ENCODE peak calls at places on chromosomes 7 and 10, in seven cellular contexts. One of them, this sample, is unnamed. For H3K9me2, the result is how much of the 10 kb centered on the place peaks cover.

GRCh38 chr10:63146503-63146902 is 13.4 kb downstream of the NRBF2 start:
- DNase-seq in PC-3: no peak
- DNase-seq in OCI-LY7: no peak
- DNase-seq in GM23338: no peak
- DNase-seq in SK-N-SH: no peak
- DNase-seq in MM.1S: no peak
- DNase-seq in HCT116: no peak
- DNase-seq in this sample: no peak

GRCh38 chr10:127612-128432 is 7.4 kb upstream of the ZMYND11 start:
- DNase-seq in PC-3: no peak
- DNase-seq in OCI-LY7: peak
- DNase-seq in GM23338: no peak
- DNase-seq in SK-N-SH: no peak
- DNase-seq in MM.1S: no peak
- DNase-seq in HCT116: no peak
- DNase-seq in this sample: no peak

GRCh38 chr7:76155938-76156337 is 45.8 kb upstream of the SRRM3 start:
- DNase-seq in PC-3: no peak
- DNase-seq in OCI-LY7: no peak
- DNase-seq in GM23338: no peak
- DNase-seq in SK-N-SH: no peak
- DNase-seq in MM.1S: no peak
- DNase-seq in HCT116: no peak
- DNase-seq in this sample: peak

GRCh38 chr10:52410916-52411315 is 96.8 kb downstream of the DKK1 start:
- DNase-seq in PC-3: no peak
- DNase-seq in OCI-LY7: no peak
- DNase-seq in GM23338: no peak
- DNase-seq in SK-N-SH: no peak
- DNase-seq in MM.1S: no peak
- DNase-seq in HCT116: no peak
- DNase-seq in this sample: no peak

GRCh38 chr7:1804310-1804709 is 134.2 kb downstream of the ELFN1 start:
- DNase-seq in PC-3: no peak
- DNase-seq in OCI-LY7: no peak
- DNase-seq in GM23338: no peak
- DNase-seq in SK-N-SH: no peak
- DNase-seq in MM.1S: no peak
- DNase-seq in HCT116: no peak
- DNase-seq in this sample: no peak

GRCh38 chr7:47149971-47150370 is 431.9 kb downstream of the TNS3 start:
- DNase-seq in PC-3: no peak
- DNase-seq in OCI-LY7: peak
- DNase-seq in GM23338: no peak
- DNase-seq in SK-N-SH: no peak
- DNase-seq in MM.1S: no peak
- DNase-seq in HCT116: no peak
- DNase-seq in this sample: no peak

GRCh38 chr7:30451539-30452277 is 26.9 kb downstream of the NOD1 start:
- DNase-seq in PC-3: no peak
- DNase-seq in OCI-LY7: no peak
- DNase-seq in GM23338: no peak
- DNase-seq in SK-N-SH: no peak
- DNase-seq in MM.1S: no peak
- DNase-seq in HCT116: no peak
- DNase-seq in this sample: no peak

GRCh38 chr7:98221611-98222532 is 10.6 kb downstream of the BHLHA15 start:
- DNase-seq in PC-3: no peak
- DNase-seq in OCI-LY7: no peak
- DNase-seq in GM23338: no peak
- DNase-seq in SK-N-SH: no peak
- DNase-seq in MM.1S: no peak
- DNase-seq in HCT116: no peak
- DNase-seq in this sample: no peak

GRCh38 chr10:115355162-115355760 is 262.1 kb downstream of the ATRNL1 start:
- DNase-seq in PC-3: peak
- DNase-seq in OCI-LY7: peak
- DNase-seq in GM23338: peak
- DNase-seq in SK-N-SH: peak
- DNase-seq in MM.1S: peak
- DNase-seq in HCT116: peak
- DNase-seq in this sample: peak

GRCh38 chr7:1043552-1044188 is 676 bp upstream of the GPR146 start:
- DNase-seq in PC-3: peak
- DNase-seq in OCI-LY7: no peak
- DNase-seq in GM23338: no peak
- DNase-seq in SK-N-SH: no peak
- DNase-seq in MM.1S: no peak
- DNase-seq in HCT116: no peak
- DNase-seq in this sample: no peak

GRCh38 chr10:89086801-89087513 is 96.4 kb downstream of the FAS start:
- DNase-seq in PC-3: no peak
- DNase-seq in OCI-LY7: peak
- DNase-seq in GM23338: peak
- DNase-seq in SK-N-SH: no peak
- DNase-seq in MM.1S: no peak
- DNase-seq in HCT116: no peak
- DNase-seq in this sample: peak

GRCh38 chr7:67137464-67137863 is 140.8 kb downstream of the TYW1 start:
- DNase-seq in PC-3: peak
- DNase-seq in OCI-LY7: no peak
- DNase-seq in GM23338: no peak
- DNase-seq in SK-N-SH: no peak
- DNase-seq in MM.1S: no peak
- DNase-seq in HCT116: no peak
- DNase-seq in this sample: peak

GRCh38 chr10:120732067-120732466 is 119.1 kb upstream of the WDR11 start:
- DNase-seq in PC-3: peak
- DNase-seq in OCI-LY7: no peak
- DNase-seq in GM23338: no peak
- DNase-seq in SK-N-SH: no peak
- DNase-seq in MM.1S: no peak
- DNase-seq in HCT116: peak
- DNase-seq in this sample: peak

GRCh38 chr10:95831515-95831914 is 75.6 kb downstream of the ENTPD1 start:
- DNase-seq in PC-3: no peak
- DNase-seq in OCI-LY7: no peak
- DNase-seq in GM23338: no peak
- DNase-seq in SK-N-SH: no peak
- DNase-seq in MM.1S: no peak
- DNase-seq in HCT116: no peak
- DNase-seq in this sample: no peak

GRCh38 chr10:123997486-123998196 is 95.8 kb downstream of the CHST15 start:
- DNase-seq in PC-3: peak
- DNase-seq in OCI-LY7: no peak
- DNase-seq in GM23338: no peak
- DNase-seq in SK-N-SH: peak
- DNase-seq in MM.1S: peak
- DNase-seq in HCT116: no peak
- DNase-seq in this sample: peak

GRCh38 chr7:28157311-28157710 is 23.3 kb downstream of the JAZF1 start:
- DNase-seq in PC-3: no peak
- DNase-seq in OCI-LY7: no peak
- DNase-seq in GM23338: no peak
- DNase-seq in SK-N-SH: no peak
- DNase-seq in MM.1S: no peak
- DNase-seq in HCT116: no peak
- DNase-seq in this sample: peak

GRCh38 chr10:45308707-45309106 is 6.7 kb downstream of the OR13A1 start:
- DNase-seq in PC-3: peak
- DNase-seq in OCI-LY7: peak
- DNase-seq in GM23338: peak
- DNase-seq in SK-N-SH: no peak
- DNase-seq in MM.1S: peak
- DNase-seq in HCT116: peak
- DNase-seq in this sample: no peak

GRCh38 chr7:116571037-116571436 is 46.2 kb downstream of the CAV1 start:
- DNase-seq in PC-3: peak
- DNase-seq in OCI-LY7: no peak
- DNase-seq in GM23338: no peak
- DNase-seq in SK-N-SH: no peak
- DNase-seq in MM.1S: no peak
- DNase-seq in HCT116: no peak
- DNase-seq in this sample: peak

GRCh38 chr10:21814866-21815265 is 188.7 kb downstream of the DNAJC1 start:
- DNase-seq in PC-3: no peak
- DNase-seq in OCI-LY7: no peak
- DNase-seq in GM23338: no peak
- DNase-seq in SK-N-SH: no peak
- DNase-seq in MM.1S: no peak
- DNase-seq in HCT116: no peak
- DNase-seq in this sample: no peak

GRCh38 chr10:21810582-21811244 is 192.8 kb downstream of the DNAJC1 start:
- DNase-seq in PC-3: no peak
- DNase-seq in OCI-LY7: no peak
- DNase-seq in GM23338: peak
- DNase-seq in SK-N-SH: no peak
- DNase-seq in MM.1S: no peak
- DNase-seq in HCT116: no peak
- DNase-seq in this sample: no peak

GRCh38 chr10:21808525-21808924 is 195.0 kb downstream of the DNAJC1 start:
- DNase-seq in PC-3: no peak
- DNase-seq in OCI-LY7: no peak
- DNase-seq in GM23338: peak
- DNase-seq in SK-N-SH: no peak
- DNase-seq in MM.1S: no peak
- DNase-seq in HCT116: no peak
- DNase-seq in this sample: no peak

GRCh38 chr10:21813944-21814343 is 189.6 kb downstream of the DNAJC1 start:
- DNase-seq in PC-3: no peak
- DNase-seq in OCI-LY7: peak
- DNase-seq in GM23338: no peak
- DNase-seq in SK-N-SH: no peak
- DNase-seq in MM.1S: no peak
- DNase-seq in HCT116: no peak
- DNase-seq in this sample: no peak

GRCh38 chr10:21811245-21811585 is 192.3 kb downstream of the DNAJC1 start:
- DNase-seq in PC-3: no peak
- DNase-seq in OCI-LY7: no peak
- DNase-seq in GM23338: no peak
- DNase-seq in SK-N-SH: no peak
- DNase-seq in MM.1S: no peak
- DNase-seq in HCT116: no peak
- DNase-seq in this sample: no peak
- H3K4me2 ChIP-seq in PC-3: no peak
- H3K4me2 ChIP-seq in OCI-LY7: no peak
- H3K4me2 ChIP-seq in GM23338: no peak
- H3K4me2 ChIP-seq in SK-N-SH: no peak
- H3K4me2 ChIP-seq in MM.1S: no peak
- H3K4me2 ChIP-seq in HCT116: no peak
- H3K4me2 ChIP-seq in this sample: no peak

GRCh38 chr7:158527902-158528502 is 59.6 kb downstream of the PTPRN2 start:
- DNase-seq in PC-3: no peak
- DNase-seq in OCI-LY7: no peak
- DNase-seq in GM23338: no peak
- DNase-seq in SK-N-SH: no peak
- DNase-seq in MM.1S: no peak
- DNase-seq in HCT116: no peak
- DNase-seq in this sample: no peak
- H3K9me2 ChIP-seq in PC-3: under half
- H3K9me2 ChIP-seq in OCI-LY7: under half
- H3K9me2 ChIP-seq in GM23338: under half
- H3K9me2 ChIP-seq in SK-N-SH: under half
- H3K9me2 ChIP-seq in MM.1S: under half
- H3K9me2 ChIP-seq in HCT116: under half
- H3K9me2 ChIP-seq in this sample: under half

GRCh38 chr7:137036768-137037167 is 168.3 kb downstream of the CHRM2 start:
- DNase-seq in PC-3: no peak
- DNase-seq in OCI-LY7: no peak
- DNase-seq in GM23338: peak
- DNase-seq in SK-N-SH: no peak
- DNase-seq in MM.1S: no peak
- DNase-seq in HCT116: no peak
- DNase-seq in this sample: no peak

GRCh38 chr7:137032436-137032835 is 164.0 kb downstream of the CHRM2 start:
- DNase-seq in PC-3: no peak
- DNase-seq in OCI-LY7: no peak
- DNase-seq in GM23338: no peak
- DNase-seq in SK-N-SH: no peak
- DNase-seq in MM.1S: no peak
- DNase-seq in HCT116: no peak
- DNase-seq in this sample: peak
- TF ChIP-seq EZH2phosphoT487 in PC-3: no peak
- TF ChIP-seq EZH2phosphoT487 in OCI-LY7: no peak
- TF ChIP-seq EZH2phosphoT487 in GM23338: no peak
- TF ChIP-seq EZH2phosphoT487 in SK-N-SH: no peak
- TF ChIP-seq EZH2phosphoT487 in MM.1S: no peak
- TF ChIP-seq EZH2phosphoT487 in HCT116: no peak
- TF ChIP-seq EZH2phosphoT487 in this sample: no peak

GRCh38 chr10:93469454-93469853 is 12.7 kb downstream of the MYOF start:
- DNase-seq in PC-3: peak
- DNase-seq in OCI-LY7: no peak
- DNase-seq in GM23338: no peak
- DNase-seq in SK-N-SH: no peak
- DNase-seq in MM.1S: no peak
- DNase-seq in HCT116: no peak
- DNase-seq in this sample: no peak

GRCh38 chr10:93468532-93469213 is 13.5 kb downstream of the MYOF start:
- DNase-seq in PC-3: peak
- DNase-seq in OCI-LY7: no peak
- DNase-seq in GM23338: no peak
- DNase-seq in SK-N-SH: no peak
- DNase-seq in MM.1S: no peak
- DNase-seq in HCT116: peak
- DNase-seq in this sample: peak

GRCh38 chr10:93473161-93473560 is 9.0 kb downstream of the MYOF start:
- DNase-seq in PC-3: no peak
- DNase-seq in OCI-LY7: no peak
- DNase-seq in GM23338: no peak
- DNase-seq in SK-N-SH: no peak
- DNase-seq in MM.1S: no peak
- DNase-seq in HCT116: no peak
- DNase-seq in this sample: no peak

GRCh38 chr10:93473804-93474472 is 8.2 kb downstream of the MYOF start:
- DNase-seq in PC-3: no peak
- DNase-seq in OCI-LY7: no peak
- DNase-seq in GM23338: no peak
- DNase-seq in SK-N-SH: no peak
- DNase-seq in MM.1S: no peak
- DNase-seq in HCT116: no peak
- DNase-seq in this sample: peak

DNA sequence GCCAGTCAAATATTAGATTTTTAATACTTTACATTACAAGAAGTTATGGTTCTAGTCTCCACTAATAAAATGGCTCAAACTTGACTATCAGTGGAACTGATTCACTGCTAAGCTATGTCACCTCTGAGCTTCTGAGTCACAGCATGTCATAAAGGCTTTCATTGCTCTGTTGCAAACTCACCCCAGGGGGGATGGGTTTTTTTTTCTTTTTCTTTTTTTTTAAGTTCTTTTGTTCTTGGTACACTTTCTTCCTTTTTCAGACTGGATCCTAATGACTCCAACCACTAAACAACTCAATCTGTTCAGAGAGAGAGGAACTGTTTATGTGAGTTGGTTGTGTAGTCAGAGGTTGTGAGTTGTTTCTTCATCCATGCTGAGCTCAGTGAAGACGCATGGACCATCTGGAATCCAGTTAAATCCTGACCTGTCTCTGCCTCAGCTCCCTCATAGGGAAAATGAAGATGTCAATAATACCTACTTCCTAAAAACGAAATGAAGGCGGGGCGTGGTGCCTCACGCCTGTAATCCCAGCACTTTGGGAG is 11.0 kb downstream of the MYOF start:
- DNase-seq in PC-3: peak
- DNase-seq in OCI-LY7: no peak
- DNase-seq in GM23338: no peak
- DNase-seq in SK-N-SH: no peak
- DNase-seq in MM.1S: no peak
- DNase-seq in HCT116: peak
- DNase-seq in this sample: peak
- H3K4me2 ChIP-seq in PC-3: peak
- H3K4me2 ChIP-seq in OCI-LY7: no peak
- H3K4me2 ChIP-seq in GM23338: no peak
- H3K4me2 ChIP-seq in SK-N-SH: peak
- H3K4me2 ChIP-seq in MM.1S: no peak
- H3K4me2 ChIP-seq in HCT116: peak
- H3K4me2 ChIP-seq in this sample: peak